ENCODE peak calls at places on chromosomes 1 and 21, in eight cellular contexts. One of them, this sample, is unnamed. For H3K36me3 and H3K4me1, the result is how much of the 10 kb centered on the place peaks cover.

GRCh38 chr1:37410080-37410479 is 64.3 kb upstream of the ZC3H12A start:
- DNase-seq in Peyer's patch: no peak
- DNase-seq in iPS DF 6.9: no peak
- DNase-seq in colonic mucosa: no peak
- DNase-seq in mammary epithelial cell: no peak
- DNase-seq in CD4-positive, alpha-beta memory T cell: no peak
- DNase-seq in tibial artery: no peak
- DNase-seq in cardiac muscle cell: no peak
- DNase-seq in this sample: no peak

GRCh38 chr1:1264868-1265272 is 8.8 kb downstream of the UBE2J2 start:
- DNase-seq in Peyer's patch: no peak
- DNase-seq in mammary epithelial cell: peak
- DNase-seq in colonic mucosa: no peak
- DNase-seq in CD4-positive, alpha-beta memory T cell: no peak
- DNase-seq in iPS DF 6.9: no peak
- DNase-seq in cardiac muscle cell: peak
- DNase-seq in tibial artery: no peak
- DNase-seq in this sample: peak

GRCh38 chr1:53107570-53108322 is 34.7 kb downstream of the SLC1A7 start:
- DNase-seq in cardiac muscle cell: peak
- DNase-seq in CD4-positive, alpha-beta memory T cell: no peak
- DNase-seq in mammary epithelial cell: no peak
- DNase-seq in iPS DF 6.9: no peak
- DNase-seq in tibial artery: no peak
- DNase-seq in Peyer's patch: no peak
- DNase-seq in colonic mucosa: no peak
- DNase-seq in this sample: peak

GRCh38 chr1:91924146-91924545 is 25.1 kb upstream of the BRDT start:
- DNase-seq in CD4-positive, alpha-beta memory T cell: no peak
- DNase-seq in mammary epithelial cell: peak
- DNase-seq in Peyer's patch: no peak
- DNase-seq in iPS DF 6.9: no peak
- DNase-seq in tibial artery: no peak
- DNase-seq in cardiac muscle cell: peak
- DNase-seq in colonic mucosa: no peak
- DNase-seq in this sample: peak

GRCh38 chr1:210340751-210341328 is 12.1 kb downstream of the HHAT start:
- DNase-seq in colonic mucosa: no peak
- DNase-seq in mammary epithelial cell: no peak
- DNase-seq in iPS DF 6.9: no peak
- DNase-seq in cardiac muscle cell: no peak
- DNase-seq in CD4-positive, alpha-beta memory T cell: peak
- DNase-seq in Peyer's patch: no peak
- DNase-seq in tibial artery: no peak
- DNase-seq in this sample: no peak

GRCh38 chr1:205633421-205633976 is 1.7 kb upstream of the ELK4 start:
- DNase-seq in cardiac muscle cell: peak
- DNase-seq in CD4-positive, alpha-beta memory T cell: no peak
- DNase-seq in iPS DF 6.9: no peak
- DNase-seq in colonic mucosa: no peak
- DNase-seq in mammary epithelial cell: peak
- DNase-seq in Peyer's patch: no peak
- DNase-seq in tibial artery: no peak
- DNase-seq in this sample: peak

GRCh38 chr1:98452162-98452561 is 209.4 kb upstream of the SNX7 start:
- DNase-seq in CD4-positive, alpha-beta memory T cell: no peak
- DNase-seq in cardiac muscle cell: peak
- DNase-seq in tibial artery: no peak
- DNase-seq in iPS DF 6.9: no peak
- DNase-seq in Peyer's patch: no peak
- DNase-seq in colonic mucosa: no peak
- DNase-seq in mammary epithelial cell: no peak
- DNase-seq in this sample: no peak

GRCh38 chr1:111818081-111818480 is 62.4 kb downstream of the DDX20 start:
- DNase-seq in mammary epithelial cell: no peak
- DNase-seq in iPS DF 6.9: no peak
- DNase-seq in CD4-positive, alpha-beta memory T cell: no peak
- DNase-seq in cardiac muscle cell: no peak
- DNase-seq in tibial artery: no peak
- DNase-seq in colonic mucosa: no peak
- DNase-seq in Peyer's patch: no peak
- DNase-seq in this sample: no peak

GRCh38 chr1:165114022-165114888 is 242.3 kb downstream of the LMX1A start:
- DNase-seq in Peyer's patch: no peak
- DNase-seq in mammary epithelial cell: peak
- DNase-seq in CD4-positive, alpha-beta memory T cell: no peak
- DNase-seq in tibial artery: no peak
- DNase-seq in iPS DF 6.9: peak
- DNase-seq in colonic mucosa: peak
- DNase-seq in cardiac muscle cell: peak
- DNase-seq in this sample: peak

GRCh38 chr1:169879034-169879835 is 14.5 kb downstream of the SCYL3 start:
- DNase-seq in mammary epithelial cell: no peak
- DNase-seq in CD4-positive, alpha-beta memory T cell: no peak
- DNase-seq in iPS DF 6.9: no peak
- DNase-seq in cardiac muscle cell: no peak
- DNase-seq in tibial artery: no peak
- DNase-seq in Peyer's patch: no peak
- DNase-seq in colonic mucosa: no peak
- DNase-seq in this sample: no peak

GRCh38 chr1:21022279-21023040 is 154.2 kb downstream of the EIF4G3 start:
- DNase-seq in tibial artery: peak
- DNase-seq in iPS DF 6.9: no peak
- DNase-seq in Peyer's patch: no peak
- DNase-seq in colonic mucosa: peak
- DNase-seq in cardiac muscle cell: peak
- DNase-seq in CD4-positive, alpha-beta memory T cell: peak
- DNase-seq in mammary epithelial cell: peak
- DNase-seq in this sample: peak

GRCh38 chr1:209491496-209491895 is 92.0 kb upstream of the CAMK1G start:
- DNase-seq in colonic mucosa: no peak
- DNase-seq in CD4-positive, alpha-beta memory T cell: no peak
- DNase-seq in iPS DF 6.9: no peak
- DNase-seq in mammary epithelial cell: no peak
- DNase-seq in cardiac muscle cell: no peak
- DNase-seq in Peyer's patch: no peak
- DNase-seq in tibial artery: no peak
- DNase-seq in this sample: no peak

GRCh38 chr1:163275222-163275621 is 46.5 kb upstream of the NUF2 start:
- DNase-seq in cardiac muscle cell: no peak
- DNase-seq in mammary epithelial cell: no peak
- DNase-seq in tibial artery: no peak
- DNase-seq in CD4-positive, alpha-beta memory T cell: no peak
- DNase-seq in iPS DF 6.9: no peak
- DNase-seq in colonic mucosa: no peak
- DNase-seq in Peyer's patch: no peak
- DNase-seq in this sample: no peak

GRCh38 chr1:106608836-106609235 is 447.6 kb upstream of the PRMT6 start:
- DNase-seq in colonic mucosa: no peak
- DNase-seq in CD4-positive, alpha-beta memory T cell: no peak
- DNase-seq in tibial artery: no peak
- DNase-seq in iPS DF 6.9: no peak
- DNase-seq in mammary epithelial cell: no peak
- DNase-seq in cardiac muscle cell: no peak
- DNase-seq in Peyer's patch: no peak
- DNase-seq in this sample: peak

GRCh38 chr21:34875830-34876229 is 173.3 kb downstream of the RUNX1 start:
- DNase-seq in iPS DF 6.9: no peak
- DNase-seq in tibial artery: no peak
- DNase-seq in cardiac muscle cell: no peak
- DNase-seq in colonic mucosa: no peak
- DNase-seq in mammary epithelial cell: no peak
- DNase-seq in CD4-positive, alpha-beta memory T cell: no peak
- DNase-seq in Peyer's patch: no peak
- DNase-seq in this sample: no peak
- H3K36me3 ChIP-seq in iPS DF 6.9: under half
- H3K36me3 ChIP-seq in tibial artery: under half
- H3K36me3 ChIP-seq in cardiac muscle cell: under half
- H3K36me3 ChIP-seq in colonic mucosa: under half
- H3K36me3 ChIP-seq in mammary epithelial cell: half or more
- H3K36me3 ChIP-seq in CD4-positive, alpha-beta memory T cell: under half
- H3K36me3 ChIP-seq in Peyer's patch: under half
- H3K36me3 ChIP-seq in this sample: half or more

GRCh38 chr1:150626150-150626549 is 3.3 kb downstream of the ENSA start:
- DNase-seq in colonic mucosa: no peak
- DNase-seq in mammary epithelial cell: peak
- DNase-seq in cardiac muscle cell: no peak
- DNase-seq in iPS DF 6.9: no peak
- DNase-seq in tibial artery: no peak
- DNase-seq in CD4-positive, alpha-beta memory T cell: no peak
- DNase-seq in Peyer's patch: no peak
- DNase-seq in this sample: no peak

GRCh38 chr1:150627821-150628410 is 1.5 kb downstream of the ENSA start:
- DNase-seq in iPS DF 6.9: no peak
- DNase-seq in Peyer's patch: no peak
- DNase-seq in tibial artery: no peak
- DNase-seq in cardiac muscle cell: no peak
- DNase-seq in colonic mucosa: no peak
- DNase-seq in mammary epithelial cell: peak
- DNase-seq in CD4-positive, alpha-beta memory T cell: no peak
- DNase-seq in this sample: peak

GRCh38 chr1:150628766-150629114 is 672 bp downstream of the ENSA start:
- DNase-seq in cardiac muscle cell: no peak
- DNase-seq in iPS DF 6.9: no peak
- DNase-seq in Peyer's patch: no peak
- DNase-seq in colonic mucosa: no peak
- DNase-seq in CD4-positive, alpha-beta memory T cell: no peak
- DNase-seq in tibial artery: no peak
- DNase-seq in mammary epithelial cell: no peak
- DNase-seq in this sample: no peak

DNA sequence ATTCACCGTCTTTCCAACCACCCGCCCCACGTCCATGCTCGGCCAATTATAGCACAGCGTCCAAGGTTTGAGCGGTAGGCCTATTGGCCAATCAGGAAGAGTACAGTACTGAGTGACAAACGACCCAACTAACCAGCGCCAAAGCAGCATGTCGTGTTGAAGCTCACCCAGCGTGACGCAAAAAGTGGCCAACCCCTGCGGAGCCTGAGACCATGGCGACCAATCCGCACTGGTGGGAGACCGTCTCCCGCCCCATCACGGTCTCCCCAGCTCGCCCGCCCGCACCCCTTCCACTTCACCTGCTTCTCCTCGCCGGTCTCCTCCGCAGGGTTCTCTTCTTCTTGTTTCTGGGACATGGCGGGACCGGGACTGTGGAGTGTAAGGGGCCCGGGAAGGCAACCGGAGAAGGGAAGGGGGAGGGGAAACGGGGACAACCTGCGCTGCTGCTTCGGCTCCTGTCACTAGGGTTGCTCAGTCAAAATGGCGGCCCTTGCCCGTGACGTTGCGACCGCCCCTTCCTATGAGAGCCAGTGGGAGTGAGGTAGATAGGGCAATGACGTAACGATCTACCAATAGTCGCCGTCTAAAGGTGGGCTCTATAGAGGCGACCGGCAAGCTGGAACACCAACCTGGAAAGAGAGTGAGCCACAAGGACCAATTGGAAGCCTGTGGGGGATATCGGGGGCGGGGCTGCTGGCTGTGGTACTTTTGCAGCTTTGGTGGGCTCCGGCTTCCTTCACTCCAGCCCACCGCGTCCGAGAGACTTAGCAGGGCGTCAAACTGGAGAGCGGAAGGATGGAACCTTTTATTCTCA is at the start of gene ENSA:
- DNase-seq in colonic mucosa: peak
- DNase-seq in tibial artery: peak
- DNase-seq in cardiac muscle cell: peak
- DNase-seq in iPS DF 6.9: peak
- DNase-seq in mammary epithelial cell: peak
- DNase-seq in Peyer's patch: peak
- DNase-seq in CD4-positive, alpha-beta memory T cell: peak
- DNase-seq in this sample: peak
- H3K4me1 ChIP-seq in colonic mucosa: under half
- H3K4me1 ChIP-seq in tibial artery: under half
- H3K4me1 ChIP-seq in cardiac muscle cell: under half
- H3K4me1 ChIP-seq in iPS DF 6.9: under half
- H3K4me1 ChIP-seq in mammary epithelial cell: under half
- H3K4me1 ChIP-seq in Peyer's patch: under half
- H3K4me1 ChIP-seq in CD4-positive, alpha-beta memory T cell: under half
- H3K4me1 ChIP-seq in this sample: under half

GRCh38 chr1:156225677-156226014 is 12.8 kb downstream of the PMF1 start:
- DNase-seq in tibial artery: no peak
- DNase-seq in iPS DF 6.9: no peak
- DNase-seq in mammary epithelial cell: no peak
- DNase-seq in colonic mucosa: no peak
- DNase-seq in cardiac muscle cell: no peak
- DNase-seq in Peyer's patch: no peak
- DNase-seq in CD4-positive, alpha-beta memory T cell: no peak
- DNase-seq in this sample: no peak
- H3K4me3 ChIP-seq in tibial artery: no peak
- H3K4me3 ChIP-seq in iPS DF 6.9: no peak
- H3K4me3 ChIP-seq in mammary epithelial cell: no peak
- H3K4me3 ChIP-seq in colonic mucosa: no peak
- H3K4me3 ChIP-seq in cardiac muscle cell: no peak
- H3K4me3 ChIP-seq in Peyer's patch: no peak
- H3K4me3 ChIP-seq in CD4-positive, alpha-beta memory T cell: no peak
- H3K4me3 ChIP-seq in this sample: no peak

GRCh38 chr1:50656931-50657330 is 233.7 kb upstream of the DMRTA2 start:
- DNase-seq in colonic mucosa: no peak
- DNase-seq in cardiac muscle cell: no peak
- DNase-seq in iPS DF 6.9: no peak
- DNase-seq in tibial artery: no peak
- DNase-seq in mammary epithelial cell: no peak
- DNase-seq in Peyer's patch: no peak
- DNase-seq in CD4-positive, alpha-beta memory T cell: no peak
- DNase-seq in this sample: no peak

GRCh38 chr1:50658421-50659076 is 235.3 kb upstream of the DMRTA2 start:
- DNase-seq in tibial artery: no peak
- DNase-seq in CD4-positive, alpha-beta memory T cell: no peak
- DNase-seq in cardiac muscle cell: peak
- DNase-seq in Peyer's patch: no peak
- DNase-seq in mammary epithelial cell: no peak
- DNase-seq in colonic mucosa: no peak
- DNase-seq in iPS DF 6.9: no peak
- DNase-seq in this sample: no peak

GRCh38 chr1:50659107-50659628 is 235.9 kb upstream of the DMRTA2 start:
- DNase-seq in tibial artery: no peak
- DNase-seq in iPS DF 6.9: no peak
- DNase-seq in Peyer's patch: no peak
- DNase-seq in mammary epithelial cell: no peak
- DNase-seq in cardiac muscle cell: no peak
- DNase-seq in CD4-positive, alpha-beta memory T cell: no peak
- DNase-seq in colonic mucosa: no peak
- DNase-seq in this sample: no peak

GRCh38 chr1:50665413-50665812 is 242.2 kb upstream of the DMRTA2 start:
- DNase-seq in CD4-positive, alpha-beta memory T cell: no peak
- DNase-seq in iPS DF 6.9: no peak
- DNase-seq in tibial artery: no peak
- DNase-seq in cardiac muscle cell: no peak
- DNase-seq in mammary epithelial cell: no peak
- DNase-seq in colonic mucosa: no peak
- DNase-seq in Peyer's patch: no peak
- DNase-seq in this sample: no peak

DNA sequence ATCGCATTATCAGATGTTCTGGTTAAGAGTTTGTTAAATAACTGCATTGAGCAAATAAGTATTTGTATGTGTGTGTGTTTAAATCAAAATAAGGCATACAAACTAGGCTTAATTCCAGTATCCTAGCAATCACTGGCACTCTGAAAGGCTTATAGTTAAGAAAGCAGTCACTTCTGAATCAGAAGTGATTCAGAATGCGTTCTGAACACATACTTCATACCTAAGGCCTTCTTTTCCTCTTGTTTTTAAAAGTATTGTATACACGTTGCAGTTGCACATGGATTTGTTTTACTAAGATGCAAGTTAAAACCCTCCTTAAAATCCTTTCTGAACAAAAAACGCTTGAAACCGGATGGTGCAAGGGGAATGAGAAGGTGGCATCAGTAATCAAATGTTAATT is 238.4 kb upstream of the DMRTA2 start:
- DNase-seq in cardiac muscle cell: no peak
- DNase-seq in tibial artery: no peak
- DNase-seq in CD4-positive, alpha-beta memory T cell: no peak
- DNase-seq in mammary epithelial cell: no peak
- DNase-seq in iPS DF 6.9: no peak
- DNase-seq in Peyer's patch: no peak
- DNase-seq in colonic mucosa: no peak
- DNase-seq in this sample: peak
- H3K36me3 ChIP-seq in cardiac muscle cell: under half
- H3K36me3 ChIP-seq in tibial artery: under half
- H3K36me3 ChIP-seq in CD4-positive, alpha-beta memory T cell: under half
- H3K36me3 ChIP-seq in mammary epithelial cell: under half
- H3K36me3 ChIP-seq in iPS DF 6.9: under half
- H3K36me3 ChIP-seq in Peyer's patch: under half
- H3K36me3 ChIP-seq in colonic mucosa: under half
- H3K36me3 ChIP-seq in this sample: under half